ENCODE peak calls at places on chromosomes 2 and 18, in four cellular contexts. V, K, O and T are unnamed samples.

GRCh38 chr2:235745597-235745996 is 251.8 kb downstream of the AGAP1 start:
- DNase-seq in V (no peak), K (no peak), O (no peak), T (no peak)

GRCh38 chr2:6444529-6444928 is 421.2 kb downstream of the CMPK2 start:
- DNase-seq in V (no peak), K (no peak), O (no peak), T (no peak)

GRCh38 chr2:84741182-84741822 is 139.6 kb downstream of the TRABD2A start:
- DNase-seq in K (no peak), O (no peak), V (peak; percentile 36), T (peak; percentile 61)

GRCh38 chr2:159968282-159968900 is 94.0 kb downstream of the PLA2R1 start:
- DNase-seq in O (no peak), K (no peak), V (peak; percentile 61), T (peak; percentile 74)

GRCh38 chr2:144475044-144475443 is 44.9 kb downstream of the ZEB2 start:
- DNase-seq in K (no peak), V (no peak), O (no peak), T (no peak)

GRCh38 chr2:149170911-149171310 is 132.4 kb downstream of the LYPD6B start:
- DNase-seq in K (no peak), O (no peak), V (no peak), T (no peak)

GRCh38 chr2:8380573-8380972 is 301.3 kb upstream of the ID2 start:
- DNase-seq in K (no peak), V (no peak), O (no peak), T (no peak)

GRCh38 chr2:207227062-207227748 is 61.5 kb upstream of the KLF7 start:
- DNase-seq in O (peak; percentile 47), K (peak; percentile 48), V (peak; percentile 42), T (no peak)

GRCh38 chr2:240798327-240798905 is 21.6 kb downstream of the KIF1A start:
- DNase-seq in O (no peak), K (no peak), V (no peak), T (no peak)

GRCh38 chr2:131143803-131144202 is 38.7 kb downstream of the PLEKHB2 start:
- DNase-seq in V (peak; percentile 58), K (no peak), O (no peak), T (no peak)

GRCh38 chr2:105455488-105455991 is 56.7 kb upstream of the FHL2 start:
- DNase-seq in V (peak; percentile 94), K (peak; percentile 38), O (no peak), T (peak; percentile 100)

GRCh38 chr2:9380702-9381628 is 42.4 kb downstream of the ITGB1BP1 start:
- DNase-seq in O (no peak), V (peak; percentile 95), K (peak; percentile 75), T (peak; percentile 97)

GRCh38 chr18:3585656-3586509 is 135.9 kb downstream of the TGIF1 start:
- DNase-seq in V (peak; percentile 84), K (peak; percentile 69), O (peak; percentile 89), T (peak; percentile 93)

GRCh38 chr2:96423281-96423680 is 81.9 kb downstream of the NEURL3 start:
- DNase-seq in O (no peak), V (peak; percentile 10), K (no peak), T (peak; percentile 50)

GRCh38 chr18:26574958-26575864 is 26.9 kb upstream of the KCTD1 start:
- DNase-seq in V (peak; percentile 79), K (peak; percentile 20), O (peak; percentile 61), T (peak; percentile 56)

GRCh38 chr2:59458862-59459261 is 1094.6 kb downstream of the BCL11A start:
- DNase-seq in K (no peak), V (no peak), O (no peak), T (no peak)

GRCh38 chr2:24461685-24462084 is 29.4 kb upstream of the NCOA1 start:
- DNase-seq in K (no peak), V (no peak), O (no peak), T (no peak)

GRCh38 chr2:118032169-118033013 is 18.5 kb upstream of the CCDC93 start:
- DNase-seq in K (no peak), V (peak; percentile 69), O (no peak), T (peak; percentile 68)

GRCh38 chr2:33215299-33215698 is 261.1 kb upstream of the RASGRP3 start:
- DNase-seq in O (no peak), V (peak; percentile 94), K (peak; percentile 36), T (peak; percentile 16)

GRCh38 chr18:46152436-46152807 is 48.2 kb downstream of the HAUS1 start:
- DNase-seq in O (peak; percentile 53), V (peak; percentile 94), K (no peak), T (peak; percentile 71)

GRCh38 chr2:30283931-30284565 is 52.7 kb downstream of the LBH start:
- DNase-seq in V (no peak), O (no peak), K (no peak), T (no peak)

GRCh38 chr2:86221066-86221684 is 21.9 kb downstream of the MRPL35 start:
- DNase-seq in V (peak; percentile 63), K (peak; percentile 63), O (no peak), T (peak; percentile 58)

GRCh38 chr2:136448435-136448834 is 316.9 kb upstream of the THSD7B start:
- DNase-seq in O (no peak), V (no peak), K (no peak), T (no peak)

GRCh38 chr2:20421988-20422678 is 24.7 kb upstream of the RHOB start:
- DNase-seq in K (peak; percentile 85), O (peak; percentile 95), V (peak; percentile 95), T (peak; percentile 95)

GRCh38 chr18:58992301-58993231 is 127.9 kb downstream of the ZNF532 start:
- DNase-seq in K (no peak), V (peak; percentile 62), O (no peak), T (no peak)

GRCh38 chr2:15729709-15730544 is 138.3 kb downstream of the DDX1 start:
- DNase-seq in O (no peak), V (no peak), K (no peak), T (no peak)

GRCh38 chr2:67486041-67486796 is 89.1 kb downstream of the ETAA1 start:
- DNase-seq in O (peak; percentile 58), K (no peak), V (peak; percentile 6), T (peak; percentile 75)

GRCh38 chr2:55771612-55772011 is 78.0 kb upstream of the PNPT1 start:
- DNase-seq in O (no peak), V (peak; percentile 74), K (no peak), T (peak; percentile 71)

GRCh38 chr2:15159751-15160177 is 401.4 kb downstream of the NBAS start:
- DNase-seq in V (peak; percentile 63), K (no peak), O (no peak), T (peak; percentile 75)

GRCh38 chr18:434410-434809 is 66.1 kb downstream of the COLEC12 start:
- DNase-seq in O (no peak), K (no peak), V (peak; percentile 29), T (no peak)

GRCh38 chr2:9178905-9179571 is 27.6 kb upstream of the ASAP2 start:
- DNase-seq in O (no peak), V (peak; percentile 92), K (peak; percentile 78), T (peak; percentile 92)

GRCh38 chr2:62415019-62415431 is 91.0 kb downstream of the TMEM17 start:
- DNase-seq in K (no peak), V (no peak), O (no peak), T (no peak)

GRCh38 chr2:55013936-55014335 is 36.3 kb downstream of the RTN4 start:
- DNase-seq in K (no peak), V (no peak), O (no peak), T (no peak)

GRCh38 chr2:162403884-162404283 is 60.0 kb downstream of the GCA start:
- DNase-seq in O (no peak), V (peak; percentile 41), K (no peak), T (peak; percentile 89)

GRCh38 chr18:32530947-32531651 is 60.4 kb upstream of the GAREM1 start:
- DNase-seq in V (peak; percentile 25), O (no peak), K (no peak), T (peak; percentile 46)

GRCh38 chr2:84323890-84324289 is 135.2 kb downstream of the SUCLG1 start:
- DNase-seq in V (no peak), O (no peak), K (no peak), T (no peak)

GRCh38 chr2:99784282-99784681 is 294.5 kb upstream of the REV1 start:
- DNase-seq in V (no peak), O (no peak), K (no peak), T (no peak)

GRCh38 chr2:114729025-114729424 is 286.6 kb downstream of the DPP10 start:
- DNase-seq in O (no peak), V (no peak), K (no peak), T (peak; percentile 36)

DNA sequence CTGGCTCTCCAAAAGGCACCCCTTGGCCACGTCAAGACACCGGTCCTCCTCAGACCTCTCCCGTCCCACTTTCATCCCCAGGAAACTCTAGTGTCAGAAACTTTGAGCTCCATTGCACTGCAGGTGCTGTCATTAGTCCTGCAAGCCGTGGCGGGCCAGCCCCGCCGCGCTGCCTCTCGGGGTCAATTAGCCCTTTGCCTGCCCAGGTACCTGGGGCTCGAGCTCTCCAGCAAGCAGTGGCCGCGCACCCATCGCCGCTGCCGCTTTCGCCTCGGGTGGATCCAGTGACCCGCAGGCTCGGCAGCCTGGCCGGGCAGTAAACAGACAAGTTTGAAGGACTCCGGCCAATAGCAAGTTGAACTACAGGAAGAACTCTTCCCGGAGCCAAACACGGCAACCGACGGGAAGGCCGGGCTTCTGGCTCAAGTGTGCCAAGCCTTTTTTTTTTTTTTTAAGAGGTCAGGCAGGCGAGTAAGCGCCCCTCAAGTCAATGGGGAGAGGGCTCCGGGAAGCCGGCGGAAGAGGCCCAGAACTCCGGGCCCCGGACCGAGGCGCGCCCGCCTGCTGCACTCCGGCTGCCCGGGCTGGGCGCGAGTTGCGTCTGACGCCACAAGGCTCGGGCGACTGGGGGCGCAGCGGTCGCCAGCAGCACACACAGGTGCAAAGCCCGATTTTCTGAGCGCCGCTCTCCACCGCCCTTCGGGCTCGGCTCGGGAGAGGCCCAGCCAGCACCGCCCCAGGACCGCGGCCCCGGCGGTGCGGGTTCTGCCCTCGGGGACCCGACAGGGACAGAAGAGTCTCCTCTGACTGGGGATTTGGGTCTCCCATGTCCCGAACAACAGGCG is 1.1 kb downstream of the ERBB4 start:
- DNase-seq in K (no peak), V (peak; percentile 45), O (peak; percentile 64), T (peak; percentile 12)
- H3K27me3 ChIP-seq in K (no peaks in the 10 kb centered on the region), V (peaks cover 35% of the 10 kb centered on the region), O (peaks cover 30% of the 10 kb centered on the region), T (peaks cover 54% of the 10 kb centered on the region)

GRCh38 chr18:8283901-8284585 is 325.2 kb upstream of the RAB12 start:
- DNase-seq in V (peak; percentile 57), O (no peak), K (no peak), T (peak; percentile 55)
- H3K27me3 ChIP-seq in V (no peaks in the 10 kb centered on the region), O (no peaks in the 10 kb centered on the region), K (no peaks in the 10 kb centered on the region), T (no peaks in the 10 kb centered on the region)

GRCh38 chr2:238722181-238722580 is 125.7 kb upstream of the TWIST2 start:
- DNase-seq in K (no peak), V (no peak), O (no peak), T (no peak)
- H3K27me3 ChIP-seq in K (no peaks in the 10 kb centered on the region), V (no peaks in the 10 kb centered on the region), O (no peaks in the 10 kb centered on the region), T (no peaks in the 10 kb centered on the region)

DNA sequence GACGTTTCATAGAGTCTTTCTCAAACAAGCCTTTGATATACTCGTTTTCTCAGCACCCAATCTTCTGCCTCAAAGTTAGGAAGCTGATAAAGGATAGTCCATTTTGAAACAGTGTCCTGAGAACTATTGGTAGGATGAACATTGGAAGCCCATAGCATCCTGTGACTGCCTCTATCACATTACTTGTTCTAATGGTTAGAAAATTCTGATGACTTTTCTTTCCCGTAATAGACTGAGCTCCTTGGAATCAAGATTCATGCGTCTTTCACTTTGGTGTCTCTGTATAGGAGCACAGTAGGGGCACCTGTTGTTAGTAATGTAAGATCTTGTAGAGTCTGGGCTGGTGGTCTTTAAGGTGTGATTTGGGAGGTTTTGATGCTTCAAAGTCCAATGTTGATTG is 87.1 kb downstream of the SETBP1 start:
- DNase-seq in O (no peak), K (no peak), V (no peak), T (no peak)
- H3K27me3 ChIP-seq in O (no peaks in the 10 kb centered on the region), K (no peaks in the 10 kb centered on the region), V (no peaks in the 10 kb centered on the region), T (no peaks in the 10 kb centered on the region)